ENCODE peak calls at places on chromosomes 7 and 10, in four cellular contexts. M is K562, J is HepG2, L is GM12878. F is an unnamed sample.

GRCh38 chr7:148809856-148810255 is 74.2 kb downstream of the EZH2 start:
- DNase-seq in M (no peak), J (no peak), L (no peak), F (no peak)

GRCh38 chr7:17239046-17239445 is 59.4 kb upstream of the AHR start:
- DNase-seq in M (no peak), J (no peak), L (no peak), F (no peak)

GRCh38 chr10:68599754-68600040 is 39.6 kb downstream of the TET1 start:
- DNase-seq in M (no peak), J (no peak), L (no peak), F (no peak)

GRCh38 chr7:23115991-23116390 is 10.4 kb downstream of the KLHL7 start:
- DNase-seq in M (no peak), J (no peak), L (no peak), F (peak)

GRCh38 chr7:32495298-32496051 is at the start of gene AVL9:
- DNase-seq in M (peak), J (peak), L (peak), F (peak)

GRCh38 chr10:10394933-10395658 is 622.6 kb upstream of the CELF2 start:
- DNase-seq in M (no peak), J (no peak), L (no peak), F (no peak)

GRCh38 chr7:14760730-14761129 is 141.8 kb downstream of the DGKB start:
- DNase-seq in M (no peak), J (no peak), L (no peak), F (no peak)

GRCh38 chr10:59865101-59865500 is 41.3 kb downstream of the CCDC6 start:
- DNase-seq in M (peak), J (peak), L (no peak), F (peak)

GRCh38 chr10:25232229-25232628 is 57.4 kb downstream of the GPR158 start:
- DNase-seq in M (no peak), J (no peak), L (no peak), F (no peak)

GRCh38 chr10:27742926-27743735 is 2.5 kb downstream of the MKX start:
- DNase-seq in M (no peak), J (no peak), L (no peak), F (peak)

GRCh38 chr10:103512591-103513382 is 19.3 kb downstream of the NEURL1 start:
- DNase-seq in M (no peak), J (peak), L (no peak), F (no peak)

GRCh38 chr7:36015733-36016132 is 137.3 kb upstream of the EEPD1 start:
- DNase-seq in M (no peak), J (no peak), L (no peak), F (no peak)

GRCh38 chr7:121083138-121083789 is 94.8 kb downstream of the CPED1 start:
- DNase-seq in M (peak), J (no peak), L (no peak), F (no peak)

GRCh38 chr7:923108-924041 is 31.1 kb downstream of the ADAP1 start:
- DNase-seq in M (peak), J (no peak), L (peak), F (no peak)

GRCh38 chr7:134645935-134646334 is 718 bp upstream of the BPGM start:
- DNase-seq in M (peak), J (no peak), L (no peak), F (no peak)

GRCh38 chr10:125158528-125159485 is 1.6 kb downstream of the CTBP2 start:
- DNase-seq in M (peak), J (no peak), L (no peak), F (no peak)

GRCh38 chr10:77643795-77644468 is 6.3 kb upstream of the KCNMA1 start:
- DNase-seq in M (peak), J (peak), L (no peak), F (no peak)

GRCh38 chr7:75962607-75963382 is 31.6 kb downstream of the TMEM120A start:
- DNase-seq in M (no peak), J (peak), L (no peak), F (no peak)

GRCh38 chr10:69549959-69550358 is 23.3 kb downstream of the NEUROG3 start:
- DNase-seq in M (no peak), J (no peak), L (no peak), F (no peak)

GRCh38 chr7:12961910-12962309 is 274.5 kb downstream of the ARL4A start:
- DNase-seq in M (no peak), J (no peak), L (no peak), F (no peak)

GRCh38 chr7:151993977-151994676 is 31.3 kb upstream of the GALNT11 start:
- DNase-seq in M (no peak), J (no peak), L (no peak), F (no peak)

GRCh38 chr10:75982611-75983369 is 551.4 kb downstream of the LRMDA start:
- DNase-seq in M (no peak), J (no peak), L (no peak), F (no peak)

GRCh38 chr10:86290933-86291615 is 75.5 kb downstream of the GRID1 start:
- DNase-seq in M (no peak), J (no peak), L (no peak), F (no peak)

GRCh38 chr7:125195156-125195555 is 265.5 kb upstream of the POT1 start:
- DNase-seq in M (no peak), J (no peak), L (no peak), F (no peak)

GRCh38 chr7:5591547-5591899 is 167.9 kb upstream of the TNRC18 start:
- DNase-seq in M (peak), J (peak), L (no peak), F (no peak)

GRCh38 chr7:46163245-46163644 is 242.2 kb upstream of the IGFBP3 start:
- DNase-seq in M (no peak), J (no peak), L (no peak), F (no peak)

GRCh38 chr7:7099584-7100014 is 82.7 kb upstream of the C1GALT1 start:
- DNase-seq in M (peak), J (peak), L (no peak), F (peak)

GRCh38 chr10:91626936-91627335 is 5.9 kb downstream of the PPP1R3C start:
- DNase-seq in M (no peak), J (no peak), L (no peak), F (no peak)

GRCh38 chr7:106485031-106485551 is 175.9 kb downstream of the CCDC71L start:
- DNase-seq in M (no peak), J (no peak), L (no peak), F (no peak)

GRCh38 chr10:125060851-125061556 is 99.4 kb downstream of the CTBP2 start:
- DNase-seq in M (no peak), J (peak), L (no peak), F (peak)

GRCh38 chr10:31619410-31620095 is 300.5 kb downstream of the ZEB1 start:
- DNase-seq in M (no peak), J (no peak), L (no peak), F (no peak)

GRCh38 chr7:44094796-44095592 is 9.2 kb upstream of the AEBP1 start:
- DNase-seq in M (no peak), J (no peak), L (no peak), F (no peak)

GRCh38 chr7:135715055-135715522 is 12.9 kb downstream of the SLC13A4 start:
- DNase-seq in M (no peak), J (no peak), L (no peak), F (no peak)

GRCh38 chr7:112985377-112985987 is 101.1 kb downstream of the GPR85 start:
- DNase-seq in M (no peak), J (no peak), L (no peak), F (no peak)

GRCh38 chr7:101081432-101081831 is 3.8 kb upstream of the TRIM56 start:
- DNase-seq in M (no peak), J (no peak), L (no peak), F (no peak)

GRCh38 chr7:101075646-101076045 is 9.6 kb upstream of the TRIM56 start:
- DNase-seq in M (no peak), J (no peak), L (no peak), F (no peak)

DNA sequence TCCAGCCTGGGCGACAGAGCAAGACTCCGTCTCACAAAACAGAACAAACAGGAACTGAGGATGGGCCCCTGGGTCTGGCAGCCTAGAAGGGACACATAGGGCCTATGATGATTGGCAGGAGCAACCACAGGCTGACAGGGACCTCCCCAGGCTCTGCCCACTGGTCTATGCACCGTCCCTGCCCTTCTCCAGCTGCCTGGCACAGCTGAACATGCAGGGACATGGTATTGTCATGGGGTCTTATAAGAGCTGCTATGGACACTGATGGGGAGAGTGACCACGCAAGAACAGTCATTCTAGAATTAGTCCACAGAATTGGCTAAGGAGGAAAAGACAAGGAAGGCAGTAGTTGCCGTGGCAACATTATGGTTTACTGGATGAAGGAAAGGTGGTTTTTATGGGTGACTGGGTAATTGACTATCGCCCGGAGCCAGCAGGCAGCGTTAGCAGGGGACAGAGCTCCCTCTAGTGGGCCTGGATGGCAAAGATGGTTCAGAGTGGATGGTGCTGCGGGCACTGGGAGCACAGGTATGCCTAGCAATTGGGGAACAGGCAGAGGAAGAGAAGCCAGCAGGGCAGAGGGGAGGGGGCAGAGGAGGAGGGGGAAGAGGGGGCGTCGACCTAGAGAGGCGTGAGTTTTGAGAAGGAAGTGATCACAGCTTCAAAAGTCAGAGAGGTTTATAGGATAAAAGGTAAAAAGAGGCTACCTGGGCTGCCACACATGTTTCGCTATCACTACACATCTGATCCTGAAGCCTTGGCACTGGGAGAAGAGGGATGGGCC is 7.8 kb upstream of the TRIM56 start:
- DNase-seq in M (peak), J (peak), L (peak), F (peak)
- TF ChIP-seq EP300 in M (no peak), J (no peak), L (peak), F (no peak)

DNA sequence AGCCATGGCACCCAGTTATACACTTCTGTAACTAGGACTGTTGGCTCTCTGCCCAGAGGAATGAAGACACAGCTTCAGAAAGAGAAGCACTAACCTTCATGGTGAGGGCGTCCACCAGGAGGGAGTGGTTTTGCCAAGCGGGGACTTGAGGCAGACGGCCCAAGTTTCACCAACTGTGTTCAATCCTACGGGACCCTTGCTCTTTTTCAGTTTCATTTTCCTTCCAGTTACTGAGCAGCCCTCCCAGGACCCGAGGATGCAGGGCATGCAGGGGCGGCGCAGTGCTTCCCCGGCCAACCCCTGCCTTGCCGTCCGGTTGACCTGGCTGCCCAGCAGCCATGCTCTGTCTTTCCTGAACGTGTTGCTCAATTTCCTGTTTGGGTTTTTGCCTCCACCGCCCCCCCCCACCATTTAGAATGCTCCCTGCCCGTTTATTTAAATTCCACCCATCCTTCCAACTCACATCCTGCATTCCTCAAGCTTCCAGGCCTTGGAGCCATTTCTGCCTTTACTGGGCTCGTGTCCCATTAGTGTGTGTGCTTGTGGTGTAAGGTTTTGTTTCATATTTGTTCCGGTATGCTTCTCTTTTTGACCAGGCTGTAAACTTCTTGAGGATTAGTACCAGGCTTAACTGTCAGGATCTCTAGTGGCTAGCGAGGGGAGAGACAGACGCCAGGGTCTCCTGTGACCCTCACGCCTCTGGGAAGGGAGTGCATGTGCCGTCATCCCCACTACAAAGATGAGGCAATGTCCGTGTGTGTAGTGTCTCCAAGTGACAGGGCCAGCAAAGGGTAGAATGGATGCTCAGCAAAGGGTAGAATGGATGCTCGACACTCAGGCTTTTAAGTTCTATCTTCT is 31.6 kb downstream of the IL15RA start:
- DNase-seq in M (no peak), J (peak), L (no peak), F (no peak)
- TF ChIP-seq CREB1 in M (no peak), J (no peak), L (no peak), F (no peak)

GRCh38 chr7:40899651-40900507 is 765.1 kb downstream of the SUGCT start:
- DNase-seq in M (no peak), J (no peak), L (no peak), F (no peak)

GRCh38 chr7:40907286-40907685 is 772.5 kb downstream of the SUGCT start:
- DNase-seq in M (no peak), J (no peak), L (no peak), F (no peak)

GRCh38 chr7:40899151-40899550 is 764.3 kb downstream of the SUGCT start:
- DNase-seq in M (no peak), J (no peak), L (no peak), F (no peak)

GRCh38 chr7:40903872-40904271 is 769.1 kb downstream of the SUGCT start:
- DNase-seq in M (no peak), J (no peak), L (no peak), F (no peak)
- TF ChIP-seq EP300 in M (no peak), J (no peak), L (no peak), F (no peak)

GRCh38 chr10:127790165-127790564 is 53.2 kb downstream of the FOXI2 start:
- DNase-seq in M (no peak), J (no peak), L (no peak), F (no peak)

DNA sequence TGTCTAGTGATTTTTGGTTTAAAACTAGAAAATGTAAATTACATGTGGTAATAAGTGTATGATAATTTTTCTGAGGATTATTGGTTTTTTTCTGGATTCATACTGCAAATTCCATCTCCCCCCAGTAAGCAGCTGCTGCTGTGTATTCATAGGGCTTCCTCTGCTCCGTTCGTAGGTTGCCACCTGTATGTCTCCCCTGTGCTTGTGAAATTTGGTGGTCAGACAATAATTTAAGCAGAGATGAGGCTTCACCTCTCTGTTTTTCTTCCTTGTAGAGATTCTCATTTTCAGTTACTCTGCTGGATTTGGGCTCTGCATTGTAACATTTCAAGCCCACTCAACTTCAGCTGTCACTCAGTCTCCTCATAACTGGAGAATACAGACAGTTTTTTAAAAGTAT is 50.9 kb downstream of the FOXI2 start:
- DNase-seq in M (no peak), J (no peak), L (no peak), F (no peak)
- TF ChIP-seq CREB1 in M (no peak), J (no peak), L (no peak), F (no peak)

DNA sequence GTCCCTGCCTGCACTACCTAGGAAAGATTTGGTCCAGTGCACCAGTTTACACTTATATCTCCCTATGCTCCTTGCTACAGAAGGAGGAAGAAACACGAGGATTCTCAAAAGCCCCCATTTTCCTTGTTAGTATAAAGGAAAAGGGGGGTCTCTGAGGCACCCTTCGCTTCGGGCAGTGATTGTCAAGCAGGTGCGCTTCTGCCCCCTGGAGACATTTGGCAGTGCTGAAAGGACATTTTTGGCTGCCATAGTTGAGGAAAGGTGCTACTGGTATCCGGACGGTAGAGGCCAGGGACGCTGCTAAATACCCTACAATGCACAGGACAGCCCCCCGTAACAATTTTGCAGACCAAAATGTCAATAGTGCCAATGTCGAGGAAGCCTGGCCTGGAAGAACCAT is 193.7 kb downstream of the GFRA1 start:
- DNase-seq in M (no peak), J (no peak), L (no peak), F (no peak)
- TF ChIP-seq EP300 in M (no peak), J (no peak), L (no peak), F (no peak)

GRCh38 chr7:20785211-20786048 is 1.3 kb downstream of the SP8 start:
- DNase-seq in M (no peak), J (no peak), L (no peak), F (no peak)
- TF ChIP-seq CREB1 in M (no peak), J (no peak), L (no peak), F (no peak)